ENCODE peak calls at places on chromosomes 3 and 15, in nine cellular contexts. V is activated T-cell treated with anti-CD3 and anti-CD28 coated beads for 1 hour; W is T follicular helper cell; D is CD8-positive, alpha-beta memory T cell; A is stimulated activated CD8-positive, alpha-beta memory T cell treated with anti-CD3 and anti-CD28 coated beads, Interleukin-4, amount 100 ng/mL, for 1 hour; B is fibroblast of the conjunctiva; Z is NCI-H82; H is H9; F is hepatic stellate cell. R is an unnamed sample.

GRCh38 chr3:150216041-150216811 is 191.9 kb upstream of the TSC22D2 start:
- DNase-seq in Z (no peak), B (peak), D (no peak), F (peak), V (no peak), W (no peak), H (no peak), A (no peak), R (no peak)

GRCh38 chr3:104198136-104198535 is 1168.6 kb upstream of the ALCAM start:
- DNase-seq in A (no peak), V (no peak), D (no peak), B (no peak), W (no peak), F (no peak), Z (no peak), H (no peak), R (no peak)

GRCh38 chr15:81133782-81134461 is at the start of gene CFAP161:
- DNase-seq in B (no peak), D (no peak), V (no peak), H (peak), A (no peak), F (peak), Z (peak), W (no peak), R (peak)

GRCh38 chr15:78208341-78208844 is 26.0 kb downstream of the ACSBG1 start:
- DNase-seq in V (no peak), Z (no peak), D (no peak), B (no peak), F (no peak), H (no peak), A (no peak), W (no peak), R (no peak)

GRCh38 chr3:178304758-178305157 is 231.5 kb upstream of the KCNMB2 start:
- DNase-seq in W (no peak), Z (no peak), B (no peak), F (peak), A (no peak), D (no peak), V (no peak), H (no peak), R (no peak)

GRCh38 chr3:138941259-138941885 is 5.6 kb downstream of the FOXL2 start:
- DNase-seq in B (peak), F (peak), W (no peak), V (no peak), A (no peak), H (peak), D (no peak), Z (peak), R (peak)

GRCh38 chr3:52298147-52299098 is 10.8 kb downstream of the GLYCTK start:
- DNase-seq in B (no peak), V (no peak), D (no peak), A (no peak), H (peak), F (no peak), W (no peak), Z (peak), R (peak)

GRCh38 chr3:29080967-29081366 is 199.9 kb upstream of the RBMS3 start:
- DNase-seq in V (no peak), W (no peak), D (no peak), Z (no peak), H (no peak), A (no peak), F (no peak), B (no peak), R (no peak)

GRCh38 chr3:150968341-150968740 is 4.2 kb downstream of the CLRN1 start:
- DNase-seq in A (no peak), W (no peak), F (no peak), V (no peak), Z (no peak), H (no peak), D (no peak), B (no peak), R (no peak)

GRCh38 chr3:31288641-31289100 is 244.1 kb upstream of the STT3B start:
- DNase-seq in D (no peak), Z (no peak), A (peak), V (no peak), F (peak), B (no peak), H (peak), W (no peak), R (peak)

GRCh38 chr3:197528190-197528589 is 27.6 kb downstream of the BDH1 start:
- DNase-seq in F (no peak), A (no peak), W (no peak), V (no peak), B (no peak), Z (no peak), H (no peak), D (no peak), R (no peak)

GRCh38 chr3:114627760-114628159 is 333.9 kb downstream of the TIGIT start:
- DNase-seq in F (no peak), A (no peak), H (no peak), Z (no peak), B (peak), V (no peak), W (no peak), D (no peak), R (no peak)

GRCh38 chr15:41417418-41417811 is 520 bp downstream of the RTF1 start:
- DNase-seq in A (no peak), F (peak), Z (peak), H (peak), B (no peak), W (no peak), V (peak), D (no peak), R (peak)

GRCh38 chr3:141643391-141643790 is 94.7 kb upstream of the RNF7 start:
- DNase-seq in B (no peak), D (no peak), H (no peak), A (no peak), F (no peak), V (no peak), W (no peak), Z (no peak), R (no peak)

GRCh38 chr3:35965908-35966307 is 326.6 kb downstream of the ARPP21 start:
- DNase-seq in W (no peak), Z (peak), A (no peak), F (no peak), D (no peak), H (no peak), B (peak), V (no peak), R (peak)

GRCh38 chr3:47661121-47661752 is 82.6 kb upstream of the CSPG5 start:
- DNase-seq in Z (no peak), F (peak), W (no peak), D (no peak), A (no peak), V (no peak), H (no peak), B (peak), R (no peak)

GRCh38 chr3:111845996-111846395 is 13.1 kb upstream of the PHLDB2 start:
- DNase-seq in B (no peak), Z (peak), W (no peak), H (no peak), D (no peak), A (no peak), F (no peak), V (no peak), R (no peak)

GRCh38 chr15:54045397-54045796 is 67.2 kb downstream of the UNC13C start:
- DNase-seq in F (no peak), D (no peak), B (no peak), H (no peak), Z (no peak), V (no peak), W (no peak), A (no peak), R (no peak)

GRCh38 chr3:177574232-177574856 is 377.1 kb upstream of the TBL1XR1 start:
- DNase-seq in B (peak), A (no peak), V (no peak), D (no peak), W (no peak), H (peak), F (peak), Z (no peak), R (peak)

GRCh38 chr3:35426581-35426980 is 212.7 kb upstream of the ARPP21 start:
- DNase-seq in W (no peak), V (no peak), F (no peak), A (no peak), D (no peak), Z (no peak), H (no peak), B (no peak), R (no peak)

GRCh38 chr15:39312984-39313383 is 267.9 kb upstream of the THBS1 start:
- DNase-seq in Z (peak), W (no peak), D (no peak), B (no peak), F (no peak), V (no peak), H (no peak), A (no peak), R (peak)

GRCh38 chr3:141505166-141505565 is 18.3 kb downstream of the RASA2 start:
- DNase-seq in V (no peak), A (no peak), Z (no peak), B (no peak), F (no peak), W (no peak), D (no peak), H (no peak), R (no peak)

GRCh38 chr15:88844749-88845386 is 41.6 kb downstream of the ACAN start:
- DNase-seq in Z (no peak), V (no peak), A (no peak), F (no peak), B (no peak), W (no peak), D (no peak), H (no peak), R (no peak)

GRCh38 chr3:57757642-57758297 is 1.7 kb downstream of the SLMAP start:
- DNase-seq in A (no peak), D (no peak), F (no peak), V (no peak), Z (peak), W (no peak), H (no peak), B (no peak), R (peak)

GRCh38 chr3:66797916-66798560 is 200.1 kb upstream of the KBTBD8 start:
- DNase-seq in A (no peak), H (peak), F (no peak), V (no peak), B (peak), W (no peak), D (no peak), Z (no peak), R (peak)

GRCh38 chr3:195015021-195015420 is 255.9 kb downstream of the XXYLT1 start:
- DNase-seq in A (no peak), D (no peak), H (no peak), W (no peak), V (no peak), B (no peak), Z (no peak), F (no peak), R (no peak)

GRCh38 chr15:100667405-100668320 is 65.3 kb downstream of the ASB7 start:
- DNase-seq in B (no peak), A (no peak), F (no peak), W (no peak), D (no peak), V (no peak), Z (peak), H (no peak), R (no peak)